ENCODE peak calls at places on chromosomes 11 and 22, in seven cellular contexts. G is H1, U is HCT116, L is IMR-90, C is K562, F is HepG2, A is GM12878. Y is an unnamed sample.

GRCh38 chr11:95444309-95445202 is 213.6 kb upstream of the SESN3 start:
- DNase-seq in G (no peak), U (no peak), L (no peak), C (no peak), F (no peak), A (no peak), Y (no peak)

GRCh38 chr22:26174280-26174679 is 5.0 kb downstream of the SEZ6L start:
- DNase-seq in G (peak), U (no peak), L (no peak), C (no peak), F (peak), A (no peak), Y (no peak)

GRCh38 chr22:20429254-20430100 is 8.1 kb downstream of the SCARF2 start:
- DNase-seq in G (no peak), U (no peak), L (no peak), C (peak), F (no peak), A (no peak), Y (no peak)

GRCh38 chr22:48779211-48779643 is 1048.4 kb downstream of the BRD1 start:
- DNase-seq in G (no peak), U (no peak), L (no peak), C (no peak), F (no peak), A (no peak), Y (no peak)

GRCh38 chr22:22593964-22594656 is 35.0 kb upstream of the PRAME start:
- DNase-seq in G (no peak), U (peak), L (peak), C (peak), F (peak), A (no peak), Y (peak)

GRCh38 chr11:117868815-117869642 is 7.4 kb downstream of the FXYD6 start:
- DNase-seq in G (no peak), U (no peak), L (no peak), C (no peak), F (no peak), A (no peak), Y (no peak)

GRCh38 chr11:65560555-65561418 is 2.6 kb upstream of the LTBP3 start:
- DNase-seq in G (no peak), U (no peak), L (peak), C (peak), F (no peak), A (no peak), Y (peak)

GRCh38 chr22:43419371-43420080 is 7.7 kb downstream of the MPPED1 start:
- DNase-seq in G (no peak), U (no peak), L (no peak), C (no peak), F (no peak), A (no peak), Y (no peak)

GRCh38 chr22:37982151-37982838 is 2.1 kb downstream of the SOX10 start:
- DNase-seq in G (no peak), U (no peak), L (no peak), C (no peak), F (no peak), A (no peak), Y (no peak)

GRCh38 chr22:44363214-44363979 is 50.6 kb upstream of the SHISAL1 start:
- DNase-seq in G (no peak), U (no peak), L (peak), C (no peak), F (peak), A (no peak), Y (peak)

GRCh38 chr11:96341237-96342130 is 1.5 kb downstream of the MAML2 start:
- DNase-seq in G (no peak), U (no peak), L (peak), C (peak), F (peak), A (no peak), Y (peak)

GRCh38 chr11:123601737-123602136 is 52.7 kb downstream of the SCN3B start:
- DNase-seq in G (no peak), U (no peak), L (no peak), C (no peak), F (no peak), A (no peak), Y (no peak)

GRCh38 chr11:115980336-115980735 is 476.1 kb upstream of the CADM1 start:
- DNase-seq in G (no peak), U (no peak), L (no peak), C (no peak), F (no peak), A (no peak), Y (no peak)

GRCh38 chr11:17552041-17552355 is 4.9 kb downstream of the OTOG start:
- DNase-seq in G (no peak), U (no peak), L (no peak), C (no peak), F (no peak), A (no peak), Y (no peak)

GRCh38 chr22:17910561-17911311 is 113.6 kb downstream of the MICAL3 start:
- DNase-seq in G (no peak), U (no peak), L (peak), C (no peak), F (no peak), A (no peak), Y (peak)

GRCh38 chr11:126146454-126147192 is 64.8 kb downstream of the RPUSD4 start:
- DNase-seq in G (no peak), U (no peak), L (no peak), C (no peak), F (peak), A (no peak), Y (no peak)

GRCh38 chr11:86888164-86888977 is 66.8 kb downstream of the FZD4 start:
- DNase-seq in G (no peak), U (no peak), L (peak), C (no peak), F (no peak), A (no peak), Y (no peak)

GRCh38 chr11:124570160-124570559 is 363 bp downstream of the OR8A1 start:
- DNase-seq in G (no peak), U (no peak), L (no peak), C (no peak), F (no peak), A (no peak), Y (no peak)

GRCh38 chr11:119520966-119521365 is 98.0 kb upstream of the THY1 start:
- DNase-seq in G (no peak), U (no peak), L (no peak), C (no peak), F (no peak), A (no peak), Y (no peak)

GRCh38 chr22:46084376-46084775 is 66.0 kb upstream of the PPARA start:
- DNase-seq in G (no peak), U (no peak), L (no peak), C (no peak), F (no peak), A (no peak), Y (no peak)

GRCh38 chr22:30602049-30602448 is 4.9 kb upstream of the TCN2 start:
- DNase-seq in G (no peak), U (peak), L (peak), C (no peak), F (peak), A (no peak), Y (peak)

GRCh38 chr11:123475478-123475877 is 45.4 kb downstream of the GRAMD1B start:
- DNase-seq in G (no peak), U (no peak), L (peak), C (no peak), F (no peak), A (no peak), Y (peak)

GRCh38 chr11:94379619-94380018 is 21.6 kb downstream of the GPR83 start:
- DNase-seq in G (no peak), U (no peak), L (no peak), C (no peak), F (no peak), A (no peak), Y (no peak)

GRCh38 chr11:33935005-33935404 is 43.1 kb upstream of the LMO2 start:
- DNase-seq in G (no peak), U (no peak), L (no peak), C (no peak), F (no peak), A (no peak), Y (no peak)

GRCh38 chr11:28289444-28289843 is 181.3 kb downstream of the METTL15 start:
- DNase-seq in G (no peak), U (no peak), L (no peak), C (no peak), F (no peak), A (no peak), Y (no peak)

GRCh38 chr11:9893474-9893873 is 229.6 kb downstream of the SWAP70 start:
- DNase-seq in G (no peak), U (no peak), L (peak), C (no peak), F (no peak), A (no peak), Y (peak)

GRCh38 chr11:84800755-84801346 is 826.3 kb downstream of the DLG2 start:
- DNase-seq in G (no peak), U (peak), L (peak), C (no peak), F (peak), A (no peak), Y (no peak)

GRCh38 chr11:35043933-35044332 is 95.0 kb upstream of the CD44 start:
- DNase-seq in G (no peak), U (no peak), L (no peak), C (no peak), F (no peak), A (no peak), Y (no peak)

GRCh38 chr11:64148200-64148916 is 17.6 kb downstream of the MACROD1 start:
- DNase-seq in G (peak), U (peak), L (peak), C (peak), F (peak), A (no peak), Y (peak)

GRCh38 chr11:132941024-132941646 is 591.2 kb downstream of the OPCML start:
- DNase-seq in G (no peak), U (no peak), L (peak), C (peak), F (no peak), A (no peak), Y (peak)

GRCh38 chr11:85718991-85719807 is 33.2 kb upstream of the CCDC89 start:
- DNase-seq in G (peak), U (peak), L (peak), C (no peak), F (peak), A (no peak), Y (peak)

GRCh38 chr22:46622081-46622521 is 1.9 kb downstream of the GRAMD4 start:
- DNase-seq in G (no peak), U (no peak), L (no peak), C (no peak), F (no peak), A (no peak), Y (peak)

GRCh38 chr22:39674536-39674935 is 104.0 kb downstream of the CACNA1I start:
- DNase-seq in G (no peak), U (no peak), L (peak), C (no peak), F (no peak), A (no peak), Y (no peak)
- H2AFZ ChIP-seq in G (no peak), U (no peak), L (no peak), C (no peak), F (no peak), A (no peak), Y (no peak)

GRCh38 chr11:68030318-68031135 is at the start of gene NDUFS8:
- DNase-seq in G (peak), U (peak), L (peak), C (peak), F (peak), A (peak), Y (peak)
- TF ChIP-seq POLR2A in G (no peak), U (peak), L (no peak), C (peak), F (peak), A (peak), Y (peak)

GRCh38 chr11:910589-911030 is at the start of gene CHID1:
- DNase-seq in G (peak), U (peak), L (peak), C (peak), F (peak), A (no peak), Y (peak)

GRCh38 chr11:913043-913442 is 2.4 kb upstream of the CHID1 start:
- DNase-seq in G (no peak), U (no peak), L (no peak), C (no peak), F (no peak), A (no peak), Y (no peak)

GRCh38 chr11:911031-911889 is 650 bp upstream of the CHID1 start:
- DNase-seq in G (no peak), U (no peak), L (peak), C (peak), F (no peak), A (no peak), Y (peak)

GRCh38 chr11:912266-912665 is 1.7 kb upstream of the CHID1 start:
- DNase-seq in G (no peak), U (no peak), L (no peak), C (no peak), F (no peak), A (no peak), Y (no peak)

GRCh38 chr11:911890-912219 is 1.2 kb upstream of the CHID1 start:
- DNase-seq in G (no peak), U (no peak), L (no peak), C (no peak), F (no peak), A (no peak), Y (no peak)
- H2AFZ ChIP-seq in G (no peak), U (no peak), L (peak), C (peak), F (no peak), A (no peak), Y (peak)

DNA sequence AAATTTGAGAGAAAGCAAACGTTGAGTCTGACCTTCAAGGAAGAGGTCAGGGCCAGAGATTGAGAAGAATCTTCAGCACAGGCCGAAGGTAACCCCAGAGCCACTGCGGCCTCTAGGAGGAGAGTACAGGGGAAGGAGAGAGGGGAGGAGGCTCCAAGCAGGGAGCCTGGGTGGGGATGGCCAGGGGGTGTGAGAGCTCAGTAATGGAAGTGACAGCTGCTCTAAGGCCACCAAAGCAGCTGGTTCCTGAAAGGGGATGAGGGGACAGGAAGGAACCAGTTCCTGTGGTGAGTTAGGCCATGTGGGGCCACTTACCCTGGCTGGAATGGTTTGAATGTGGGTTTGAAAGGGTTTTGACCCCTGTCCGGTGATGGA is 46.1 kb downstream of the PISD start:
- DNase-seq in G (no peak), U (no peak), L (no peak), C (no peak), F (no peak), A (no peak), Y (no peak)
- TF ChIP-seq POLR2A in G (no peak), U (no peak), L (no peak), C (no peak), F (no peak), A (no peak), Y (no peak)

DNA sequence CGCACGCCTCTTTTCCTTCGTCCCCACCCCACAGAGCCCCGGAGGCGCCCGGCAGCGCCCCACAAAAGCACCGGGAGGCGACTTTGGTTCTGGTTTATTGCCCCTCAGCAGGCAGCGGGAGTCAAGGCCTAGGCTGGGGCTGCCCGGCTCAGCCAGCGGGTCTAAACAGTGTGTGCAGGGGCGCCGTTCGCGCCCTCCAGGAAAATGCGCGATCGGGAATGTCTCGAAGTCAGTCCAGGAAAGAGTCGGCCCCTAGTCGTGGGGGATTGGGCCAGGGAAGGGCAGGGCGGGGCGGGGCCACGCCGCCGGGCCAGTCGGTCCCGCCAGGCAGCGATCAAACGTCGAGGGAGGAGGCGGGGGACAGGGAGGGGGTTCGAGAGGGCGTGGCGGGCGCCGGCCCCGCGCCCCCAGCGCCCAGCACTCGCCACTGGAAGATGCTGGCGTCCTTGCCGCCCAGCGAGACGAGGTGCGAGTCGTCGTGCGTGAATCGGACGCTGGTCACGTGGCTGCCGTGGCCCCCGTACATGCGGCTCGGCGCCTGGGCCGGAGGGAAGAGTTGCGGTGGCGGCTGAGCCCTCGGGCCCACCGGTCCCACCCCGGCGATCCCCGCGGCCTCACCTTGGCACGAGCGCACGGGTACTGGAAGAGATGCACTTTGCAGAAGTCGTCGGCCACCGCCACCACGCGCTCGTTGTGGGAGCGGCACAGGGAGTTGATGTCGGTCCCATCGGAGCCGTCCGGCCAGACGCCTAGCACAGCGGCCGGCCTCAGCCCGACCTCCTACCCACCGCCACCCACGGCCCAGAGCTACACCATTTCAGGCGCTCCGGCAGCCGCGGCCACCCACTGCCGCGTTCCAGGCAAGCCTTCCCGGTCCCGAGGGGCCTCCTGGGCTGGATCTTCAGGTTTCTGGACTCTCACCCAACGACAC is 741 bp upstream of the MTA2 start:
- DNase-seq in G (no peak), U (no peak), L (peak), C (peak), F (no peak), A (no peak), Y (no peak)
- H2AFZ ChIP-seq in G (peak), U (no peak), L (peak), C (peak), F (no peak), A (peak), Y (peak)

GRCh38 chr11:59138643-59139042 is 4.0 kb upstream of the FAM111A start:
- DNase-seq in G (no peak), U (no peak), L (no peak), C (no peak), F (no peak), A (no peak), Y (peak)
- TF ChIP-seq POLR2A in G (no peak), U (no peak), L (no peak), C (no peak), F (no peak), A (no peak), Y (no peak)

DNA sequence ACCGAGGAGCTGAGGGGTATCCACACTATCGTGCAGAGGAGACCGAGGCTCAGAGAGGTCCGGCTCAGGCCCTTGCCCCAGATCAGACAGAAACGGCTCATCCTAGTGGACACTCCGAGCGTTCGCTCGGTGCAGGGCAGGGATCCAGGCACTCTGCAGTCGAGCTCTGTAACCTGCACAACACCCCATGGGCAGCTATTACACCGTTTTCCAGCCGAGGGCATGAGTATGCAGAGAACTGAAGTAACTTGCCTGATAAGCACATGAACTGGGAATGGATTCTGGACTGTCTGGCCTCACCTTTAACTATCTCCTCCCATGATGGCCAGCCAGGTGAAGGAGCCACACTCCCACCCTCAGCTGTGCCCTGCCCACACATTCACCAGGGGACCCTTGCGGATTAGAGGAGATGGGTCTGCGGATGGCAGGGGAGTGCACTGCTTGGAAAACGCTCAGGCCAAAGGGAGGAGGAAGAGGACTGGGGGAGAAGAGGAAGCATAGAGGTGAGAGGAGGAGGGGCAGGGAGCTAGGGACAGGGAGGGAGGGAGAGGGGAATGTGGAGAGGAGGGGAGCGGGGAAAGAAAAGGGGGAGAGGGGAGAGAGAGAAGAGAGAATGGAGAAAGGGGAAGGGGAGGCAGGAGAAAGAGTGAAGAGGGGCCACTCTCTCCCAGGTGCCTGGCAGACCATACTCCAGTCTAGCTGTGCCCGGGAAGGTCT is 33.0 kb upstream of the TCF20 start:
- DNase-seq in G (no peak), U (no peak), L (no peak), C (no peak), F (peak), A (no peak), Y (no peak)
- H2AFZ ChIP-seq in G (no peak), U (no peak), L (no peak), C (no peak), F (no peak), A (no peak), Y (no peak)

Y was measured in endothelial cell of umbilical vein.